ENCODE peak calls at places on chromosomes 11 and 22, in eight cellular contexts. K, X, Z, N, M, U, F and C are unnamed samples.

GRCh38 chr11:95791385-95792033 is 1.2 kb downstream of the CEP57 start:
- DNase-seq in X (no peak), F (no peak), K (no peak), Z (no peak), M (no peak), U (no peak), N (no peak), C (no peak)

GRCh38 chr11:12137938-12138731 is 27.7 kb downstream of the MICAL2 start:
- DNase-seq in Z (peak), K (no peak), F (no peak), U (peak), N (no peak), X (no peak), M (no peak), C (no peak)

GRCh38 chr11:71539017-71539416 is 1.2 kb downstream of the KRTAP5-8 start:
- DNase-seq in X (no peak), K (no peak), Z (no peak), F (no peak), M (no peak), N (no peak), U (no peak), C (no peak)

GRCh38 chr11:71580057-71581003 is 2.3 kb downstream of the KRTAP5-11 start:
- DNase-seq in U (peak), M (peak), Z (peak), F (no peak), N (peak), X (no peak), K (peak), C (no peak)

GRCh38 chr11:47442514-47442913 is 6.4 kb downstream of the RAPSN start:
- DNase-seq in U (no peak), X (no peak), K (no peak), N (no peak), F (no peak), M (peak), Z (peak), C (no peak)

GRCh38 chr11:24496728-24497396 is at the start of gene LUZP2:
- DNase-seq in X (peak), M (peak), U (no peak), Z (peak), F (no peak), N (peak), K (no peak), C (peak)

GRCh38 chr11:113555071-113555739 is 80.0 kb upstream of the DRD2 start:
- DNase-seq in X (no peak), U (no peak), K (no peak), F (no peak), N (no peak), M (no peak), Z (no peak), C (no peak)

GRCh38 chr22:18909556-18909955 is 3.4 kb downstream of the DGCR6 start:
- DNase-seq in X (no peak), U (peak), K (no peak), F (no peak), N (no peak), Z (no peak), M (no peak), C (peak)

GRCh38 chr22:46613606-46613997 is 6.6 kb upstream of the GRAMD4 start:
- DNase-seq in Z (no peak), X (no peak), M (no peak), F (no peak), U (no peak), N (no peak), K (peak), C (no peak)